ENCODE peak calls at places on chromosomes 4 and X, in five cellular contexts. One of them, this sample, is unnamed.

GRCh38 chr4:23006756-23007155 is 314.0 kb downstream of the GBA3 start:
- DNase-seq in HFF-Myc: no peak
- DNase-seq in HEK293T: no peak
- DNase-seq in stimulated activated CD8-positive, alpha-beta memory T cell treated with anti-CD3 and anti-CD28 coated beads, Interleukin-4, amount 100 ng/mL, for 24 hours: no peak
- DNase-seq in activated T-helper 1 cell treated with Interleukin-2 at 50 U/mL for 16 hours: no peak
- DNase-seq in this sample: no peak

GRCh38 chrX:18887177-18887820 is 96.6 kb downstream of the PHKA2 start:
- DNase-seq in HEK293T: no peak
- DNase-seq in activated T-helper 1 cell treated with Interleukin-2 at 50 U/mL for 16 hours: no peak
- DNase-seq in HFF-Myc: no peak
- DNase-seq in stimulated activated CD8-positive, alpha-beta memory T cell treated with anti-CD3 and anti-CD28 coated beads, Interleukin-4, amount 100 ng/mL, for 24 hours: no peak
- DNase-seq in this sample: no peak

GRCh38 chr4:111605111-111605510 is 540.1 kb upstream of the FAM241A start:
- DNase-seq in activated T-helper 1 cell treated with Interleukin-2 at 50 U/mL for 16 hours: no peak
- DNase-seq in HEK293T: no peak
- DNase-seq in HFF-Myc: no peak
- DNase-seq in stimulated activated CD8-positive, alpha-beta memory T cell treated with anti-CD3 and anti-CD28 coated beads, Interleukin-4, amount 100 ng/mL, for 24 hours: no peak
- DNase-seq in this sample: no peak

GRCh38 chr4:139746430-139746829 is 80.8 kb downstream of the MGST2 start:
- DNase-seq in HEK293T: no peak
- DNase-seq in stimulated activated CD8-positive, alpha-beta memory T cell treated with anti-CD3 and anti-CD28 coated beads, Interleukin-4, amount 100 ng/mL, for 24 hours: no peak
- DNase-seq in HFF-Myc: no peak
- DNase-seq in activated T-helper 1 cell treated with Interleukin-2 at 50 U/mL for 16 hours: no peak
- DNase-seq in this sample: no peak

GRCh38 chrX:44765556-44765955 is 78.3 kb upstream of the DUSP21 start:
- DNase-seq in stimulated activated CD8-positive, alpha-beta memory T cell treated with anti-CD3 and anti-CD28 coated beads, Interleukin-4, amount 100 ng/mL, for 24 hours: no peak
- DNase-seq in HFF-Myc: no peak
- DNase-seq in HEK293T: no peak
- DNase-seq in activated T-helper 1 cell treated with Interleukin-2 at 50 U/mL for 16 hours: no peak
- DNase-seq in this sample: no peak

GRCh38 chr4:146550161-146550560 is 28.4 kb upstream of the SLC10A7 start:
- DNase-seq in activated T-helper 1 cell treated with Interleukin-2 at 50 U/mL for 16 hours: no peak
- DNase-seq in HFF-Myc: no peak
- DNase-seq in HEK293T: no peak
- DNase-seq in stimulated activated CD8-positive, alpha-beta memory T cell treated with anti-CD3 and anti-CD28 coated beads, Interleukin-4, amount 100 ng/mL, for 24 hours: no peak
- DNase-seq in this sample: no peak

GRCh38 chr4:187550256-187550950 is 445.2 kb upstream of the ZFP42 start:
- DNase-seq in stimulated activated CD8-positive, alpha-beta memory T cell treated with anti-CD3 and anti-CD28 coated beads, Interleukin-4, amount 100 ng/mL, for 24 hours: no peak
- DNase-seq in activated T-helper 1 cell treated with Interleukin-2 at 50 U/mL for 16 hours: no peak
- DNase-seq in HFF-Myc: no peak
- DNase-seq in HEK293T: no peak
- DNase-seq in this sample: no peak

GRCh38 chr4:48228887-48229462 is 40.7 kb downstream of the TEC start:
- DNase-seq in HFF-Myc: no peak
- DNase-seq in stimulated activated CD8-positive, alpha-beta memory T cell treated with anti-CD3 and anti-CD28 coated beads, Interleukin-4, amount 100 ng/mL, for 24 hours: no peak
- DNase-seq in HEK293T: no peak
- DNase-seq in activated T-helper 1 cell treated with Interleukin-2 at 50 U/mL for 16 hours: no peak
- DNase-seq in this sample: no peak

GRCh38 chrX:10158279-10158939 is 1.6 kb downstream of the CLCN4 start:
- DNase-seq in HEK293T: no peak
- DNase-seq in HFF-Myc: no peak
- DNase-seq in activated T-helper 1 cell treated with Interleukin-2 at 50 U/mL for 16 hours: no peak
- DNase-seq in stimulated activated CD8-positive, alpha-beta memory T cell treated with anti-CD3 and anti-CD28 coated beads, Interleukin-4, amount 100 ng/mL, for 24 hours: no peak
- DNase-seq in this sample: no peak

GRCh38 chr4:112766422-112766821 is 129.5 kb downstream of the LARP7 start:
- DNase-seq in activated T-helper 1 cell treated with Interleukin-2 at 50 U/mL for 16 hours: no peak
- DNase-seq in stimulated activated CD8-positive, alpha-beta memory T cell treated with anti-CD3 and anti-CD28 coated beads, Interleukin-4, amount 100 ng/mL, for 24 hours: no peak
- DNase-seq in HFF-Myc: no peak
- DNase-seq in HEK293T: peak; percentile 18
- DNase-seq in this sample: no peak

GRCh38 chr4:24010573-24010972 is 120.7 kb upstream of the PPARGC1A start:
- DNase-seq in HEK293T: no peak
- DNase-seq in activated T-helper 1 cell treated with Interleukin-2 at 50 U/mL for 16 hours: no peak
- DNase-seq in HFF-Myc: no peak
- DNase-seq in stimulated activated CD8-positive, alpha-beta memory T cell treated with anti-CD3 and anti-CD28 coated beads, Interleukin-4, amount 100 ng/mL, for 24 hours: no peak
- DNase-seq in this sample: no peak

GRCh38 chrX:66017659-66018170 is 22.2 kb downstream of the VSIG4 start:
- DNase-seq in HEK293T: no peak
- DNase-seq in activated T-helper 1 cell treated with Interleukin-2 at 50 U/mL for 16 hours: no peak
- DNase-seq in stimulated activated CD8-positive, alpha-beta memory T cell treated with anti-CD3 and anti-CD28 coated beads, Interleukin-4, amount 100 ng/mL, for 24 hours: no peak
- DNase-seq in HFF-Myc: no peak
- DNase-seq in this sample: no peak

GRCh38 chrX:48751343-48751742 is 10.2 kb upstream of the GLOD5 start:
- DNase-seq in stimulated activated CD8-positive, alpha-beta memory T cell treated with anti-CD3 and anti-CD28 coated beads, Interleukin-4, amount 100 ng/mL, for 24 hours: no peak
- DNase-seq in HEK293T: no peak
- DNase-seq in activated T-helper 1 cell treated with Interleukin-2 at 50 U/mL for 16 hours: no peak
- DNase-seq in HFF-Myc: no peak
- DNase-seq in this sample: no peak

GRCh38 chr4:165118256-165118909 is 5.7 kb upstream of the TMEM192 start:
- DNase-seq in stimulated activated CD8-positive, alpha-beta memory T cell treated with anti-CD3 and anti-CD28 coated beads, Interleukin-4, amount 100 ng/mL, for 24 hours: no peak
- DNase-seq in activated T-helper 1 cell treated with Interleukin-2 at 50 U/mL for 16 hours: no peak
- DNase-seq in HFF-Myc: no peak
- DNase-seq in HEK293T: no peak
- DNase-seq in this sample: no peak

GRCh38 chr4:153114771-153115321 is 89.4 kb upstream of the TRIM2 start:
- DNase-seq in HFF-Myc: no peak
- DNase-seq in stimulated activated CD8-positive, alpha-beta memory T cell treated with anti-CD3 and anti-CD28 coated beads, Interleukin-4, amount 100 ng/mL, for 24 hours: no peak
- DNase-seq in activated T-helper 1 cell treated with Interleukin-2 at 50 U/mL for 16 hours: no peak
- DNase-seq in HEK293T: no peak
- DNase-seq in this sample: peak; percentile 24

GRCh38 chrX:37767438-37767837 is 12.4 kb upstream of the CYBB start:
- DNase-seq in stimulated activated CD8-positive, alpha-beta memory T cell treated with anti-CD3 and anti-CD28 coated beads, Interleukin-4, amount 100 ng/mL, for 24 hours: no peak
- DNase-seq in HFF-Myc: no peak
- DNase-seq in HEK293T: no peak
- DNase-seq in activated T-helper 1 cell treated with Interleukin-2 at 50 U/mL for 16 hours: no peak
- DNase-seq in this sample: no peak

GRCh38 chrX:41014776-41015175 is 70.5 kb upstream of the USP9X start:
- DNase-seq in HFF-Myc: no peak
- DNase-seq in activated T-helper 1 cell treated with Interleukin-2 at 50 U/mL for 16 hours: no peak
- DNase-seq in HEK293T: no peak
- DNase-seq in stimulated activated CD8-positive, alpha-beta memory T cell treated with anti-CD3 and anti-CD28 coated beads, Interleukin-4, amount 100 ng/mL, for 24 hours: no peak
- DNase-seq in this sample: no peak

GRCh38 chr4:157664726-157665125 is 444.2 kb downstream of the GRIA2 start:
- DNase-seq in stimulated activated CD8-positive, alpha-beta memory T cell treated with anti-CD3 and anti-CD28 coated beads, Interleukin-4, amount 100 ng/mL, for 24 hours: no peak
- DNase-seq in HEK293T: no peak
- DNase-seq in HFF-Myc: no peak
- DNase-seq in activated T-helper 1 cell treated with Interleukin-2 at 50 U/mL for 16 hours: no peak
- DNase-seq in this sample: no peak

GRCh38 chr4:110414590-110414989 is 61.4 kb upstream of the ENPEP start:
- DNase-seq in HEK293T: no peak
- DNase-seq in HFF-Myc: no peak
- DNase-seq in activated T-helper 1 cell treated with Interleukin-2 at 50 U/mL for 16 hours: no peak
- DNase-seq in stimulated activated CD8-positive, alpha-beta memory T cell treated with anti-CD3 and anti-CD28 coated beads, Interleukin-4, amount 100 ng/mL, for 24 hours: no peak
- DNase-seq in this sample: no peak

This sample was measured in T-helper 17 cell.